ENCODE peak calls at places on chromosomes 7 and 10, in seven cellular contexts. Y, Q, X, L, P, J and T are unnamed samples.

GRCh38 chr7:104973909-104974415 is 40.0 kb upstream of the KMT2E start:
- DNase-seq in X (peak), Y (no peak), L (no peak), J (no peak), P (no peak), Q (no peak), T (peak)

GRCh38 chr10:46285966-46286620 is 704 bp upstream of the ANTXRL start:
- DNase-seq in L (no peak), Q (no peak), Y (no peak), P (no peak), X (no peak), J (no peak), T (no peak)

GRCh38 chr7:12706900-12707536 is 19.6 kb downstream of the ARL4A start:
- DNase-seq in Q (peak), X (no peak), L (no peak), Y (no peak), P (no peak), J (no peak), T (no peak)

GRCh38 chr10:44932338-44933116 is 21.4 kb downstream of the TMEM72 start:
- DNase-seq in X (peak), Q (peak), L (peak), J (peak), P (peak), Y (peak), T (peak)

GRCh38 chr7:149414745-149415390 is 46.0 kb downstream of the ZNF777 start:
- DNase-seq in P (no peak), J (peak), Q (peak), X (no peak), Y (peak), L (no peak), T (no peak)

GRCh38 chr7:148590533-148590932 is at the start of gene C7orf33:
- DNase-seq in J (no peak), P (no peak), Y (no peak), X (no peak), Q (no peak), L (no peak), T (no peak)

GRCh38 chr10:72092171-72092924 is 4.0 kb upstream of the SPOCK2 start:
- DNase-seq in Q (no peak), P (no peak), Y (no peak), L (no peak), J (no peak), X (no peak), T (no peak)

GRCh38 chr7:38291117-38291647 is 17.7 kb upstream of the TARP start:
- DNase-seq in Q (no peak), L (no peak), J (no peak), Y (no peak), X (no peak), P (peak), T (no peak)

GRCh38 chr10:43057831-43058340 is 19.0 kb upstream of the RET start:
- DNase-seq in L (no peak), X (no peak), P (no peak), J (peak), Y (no peak), Q (no peak), T (no peak)